ENCODE peak calls at places on chromosomes 16 and 17, in four cellular contexts. D is mammary epithelial cell, S is AG10803, N is skeletal muscle cell. C is an unnamed sample.

GRCh38 chr16:69190046-69190588 is 3.2 kb downstream of the SNTB2 start:
- DNase-seq in S (no peak), D (no peak), N (no peak), C (no peak)

GRCh38 chr17:61325382-61326073 is 74.1 kb upstream of the TBX2 start:
- DNase-seq in S (peak; percentile 41), N (no peak), D (no peak), C (no peak)

GRCh38 chr16:50114357-50115129 is 38.6 kb upstream of the TENT4B start:
- DNase-seq in D (peak; percentile 42), S (no peak), N (no peak), C (no peak)

GRCh38 chr17:76146053-76146875 is 5.2 kb upstream of the FOXJ1 start:
- DNase-seq in N (no peak), D (no peak), S (no peak), C (no peak)

GRCh38 chr17:57648720-57649119 is 96.4 kb downstream of the CCDC182 start:
- DNase-seq in S (no peak), N (no peak), D (no peak), C (no peak)

GRCh38 chr16:86854895-86855294 is 276.5 kb downstream of the FOXL1 start:
- DNase-seq in N (no peak), D (no peak), S (peak; percentile 32), C (peak; percentile 38)

GRCh38 chr17:51029568-51030463 is 90.9 kb downstream of the SPAG9 start:
- DNase-seq in D (no peak), S (peak; percentile 44), N (no peak), C (no peak)

GRCh38 chr16:56353054-56353921 is 72.1 kb downstream of the AMFR start:
- DNase-seq in D (no peak), N (no peak), S (no peak), C (no peak)

GRCh38 chr16:19118938-19119431 is 5.2 kb downstream of the ITPRIPL2 start:
- DNase-seq in S (peak; percentile 89), N (peak; percentile 82), D (peak; percentile 81), C (peak; percentile 79)

GRCh38 chr16:11506816-11507305 is 79.9 kb downstream of the LITAF start:
- DNase-seq in D (no peak), N (no peak), S (no peak), C (no peak)

GRCh38 chr16:82835487-82836160 is 208.9 kb downstream of the CDH13 start:
- DNase-seq in S (no peak), D (peak; percentile 24), N (no peak), C (no peak)

GRCh38 chr17:41338961-41339485 is 11.6 kb downstream of the KRT33A start:
- DNase-seq in N (no peak), S (peak; percentile 72), D (peak; percentile 93), C (no peak)

GRCh38 chr16:49924078-49924477 is 68.2 kb upstream of the ZNF423 start:
- DNase-seq in S (no peak), N (no peak), D (no peak), C (no peak)

GRCh38 chr17:62616993-62617893 is 10.2 kb upstream of the MRC2 start:
- DNase-seq in D (no peak), S (no peak), N (no peak), C (no peak)

GRCh38 chr17:2571523-2572303 is 21.7 kb upstream of the PAFAH1B1 start:
- DNase-seq in D (no peak), N (no peak), S (no peak), C (no peak)
- H3K4me3 ChIP-seq in D (no peak overlapping the region), N (no peak overlapping the region), S (no peak overlapping the region), C (no peak overlapping the region)

GRCh38 chr16:73062640-73063283 is 14.8 kb upstream of the ZFHX3 start:
- DNase-seq in N (no peak), S (no peak), D (no peak), C (no peak)
- H3K4me3 ChIP-seq in N (peak overlapping the region; percentile 21), S (peak overlapping the region; percentile 35), D (no peak overlapping the region), C (no peak overlapping the region)

GRCh38 chr17:43679401-43679800 is 17.7 kb upstream of the MEOX1 start:
- DNase-seq in S (no peak), D (no peak), N (no peak), C (no peak)

GRCh38 chr17:43683928-43684653 is 22.4 kb upstream of the MEOX1 start:
- DNase-seq in S (no peak), D (no peak), N (no peak), C (no peak)

GRCh38 chr17:43674394-43674793 is 12.7 kb upstream of the MEOX1 start:
- DNase-seq in D (no peak), S (no peak), N (no peak), C (no peak)

GRCh38 chr17:43676471-43676870 is 14.7 kb upstream of the MEOX1 start:
- DNase-seq in N (no peak), S (peak; percentile 63), D (peak; percentile 23), C (no peak)

GRCh38 chr17:43679911-43680310 is 18.2 kb upstream of the MEOX1 start:
- DNase-seq in S (no peak), D (no peak), N (no peak), C (no peak)
- H3K4me3 ChIP-seq in S (no peak overlapping the region), D (no peak overlapping the region), N (no peak overlapping the region), C (no peak overlapping the region)

DNA sequence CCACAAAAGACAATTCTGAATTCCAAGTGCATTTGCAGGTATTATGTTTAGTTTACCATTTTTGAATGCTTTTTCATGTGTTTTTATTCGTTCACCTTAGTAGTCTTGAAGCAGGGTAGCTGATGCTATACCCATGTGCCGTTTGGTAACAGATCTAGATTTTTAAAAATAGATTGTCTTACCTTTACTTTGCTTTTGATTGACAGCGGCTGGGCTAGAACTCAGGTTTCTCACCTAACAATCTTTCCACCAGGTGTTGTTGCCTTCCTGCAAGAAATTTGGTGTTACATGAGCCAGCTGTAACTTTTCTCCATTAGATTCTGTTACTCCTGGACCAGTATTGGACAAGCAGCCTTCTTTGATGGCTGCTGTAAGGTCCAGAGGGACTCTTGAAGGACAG is 1.5 kb upstream of the FTSJ3 start:
- DNase-seq in D (no peak), N (no peak), S (no peak), C (no peak)
- H3K4me3 ChIP-seq in D (no peak overlapping the region), N (no peak overlapping the region), S (no peak overlapping the region), C (no peak overlapping the region)

GRCh38 chr17:33816842-33817241 is 438.2 kb upstream of the CCL2 start:
- DNase-seq in N (no peak), S (no peak), D (no peak), C (no peak)
- H3K4me3 ChIP-seq in N (no peak overlapping the region), S (no peak overlapping the region), D (no peak overlapping the region), C (no peak overlapping the region)